ENCODE peak calls at places on chromosomes 11 and 22, in eight cellular contexts. One of them, this sample, is unnamed.

GRCh38 chr11:36253238-36253637 is 36.0 kb downstream of the COMMD9 start:
- DNase-seq in A673: peak; percentile 28
- DNase-seq in upper lobe of left lung: no peak
- DNase-seq in A549: no peak
- DNase-seq in K562: no peak
- DNase-seq in fibroblast of lung: no peak
- DNase-seq in neural progenitor cell: peak; percentile 61
- DNase-seq in ovary: no peak
- DNase-seq in this sample: no peak

GRCh38 chr11:112929432-112929831 is 31.8 kb upstream of the NCAM1 start:
- DNase-seq in neural progenitor cell: no peak
- DNase-seq in upper lobe of left lung: no peak
- DNase-seq in A549: no peak
- DNase-seq in fibroblast of lung: no peak
- DNase-seq in K562: no peak
- DNase-seq in ovary: no peak
- DNase-seq in A673: no peak
- DNase-seq in this sample: no peak

GRCh38 chr11:27719575-27719925 is 19.3 kb upstream of the BDNF start:
- DNase-seq in A673: no peak
- DNase-seq in upper lobe of left lung: no peak
- DNase-seq in A549: no peak
- DNase-seq in ovary: no peak
- DNase-seq in fibroblast of lung: no peak
- DNase-seq in K562: no peak
- DNase-seq in neural progenitor cell: no peak
- DNase-seq in this sample: no peak

GRCh38 chr11:80383655-80384054 is 942.8 kb upstream of the TENM4 start:
- DNase-seq in fibroblast of lung: no peak
- DNase-seq in A673: peak; percentile 6
- DNase-seq in K562: no peak
- DNase-seq in ovary: no peak
- DNase-seq in upper lobe of left lung: no peak
- DNase-seq in neural progenitor cell: peak; percentile 37
- DNase-seq in A549: no peak
- DNase-seq in this sample: no peak

GRCh38 chr22:31218565-31219262 is 6.6 kb downstream of the LIMK2 start:
- DNase-seq in K562: no peak
- DNase-seq in A549: no peak
- DNase-seq in ovary: no peak
- DNase-seq in upper lobe of left lung: no peak
- DNase-seq in A673: no peak
- DNase-seq in fibroblast of lung: no peak
- DNase-seq in neural progenitor cell: peak; percentile 62
- DNase-seq in this sample: peak; percentile 32

GRCh38 chr22:20205964-20206708 is 55.3 kb upstream of the CCDC188 start:
- DNase-seq in fibroblast of lung: peak; percentile 46
- DNase-seq in K562: peak; percentile 99
- DNase-seq in neural progenitor cell: no peak
- DNase-seq in ovary: peak; percentile 71
- DNase-seq in upper lobe of left lung: peak; percentile 83
- DNase-seq in A673: peak; percentile 74
- DNase-seq in A549: peak; percentile 75
- DNase-seq in this sample: peak; percentile 69

GRCh38 chr22:31230871-31231621 is 18.9 kb downstream of the LIMK2 start:
- DNase-seq in fibroblast of lung: peak; percentile 48
- DNase-seq in neural progenitor cell: peak; percentile 45
- DNase-seq in upper lobe of left lung: peak; percentile 76
- DNase-seq in A673: peak; percentile 36
- DNase-seq in ovary: peak; percentile 60
- DNase-seq in A549: peak; percentile 40
- DNase-seq in K562: peak; percentile 61
- DNase-seq in this sample: no peak

GRCh38 chr11:107844041-107844440 is 14.5 kb downstream of the SLC35F2 start:
- DNase-seq in fibroblast of lung: peak; percentile 82
- DNase-seq in A549: peak; percentile 33
- DNase-seq in K562: no peak
- DNase-seq in upper lobe of left lung: no peak
- DNase-seq in A673: no peak
- DNase-seq in neural progenitor cell: no peak
- DNase-seq in ovary: no peak
- DNase-seq in this sample: peak; percentile 89

GRCh38 chr11:30579776-30580175 is 6.4 kb downstream of the MPPED2 start:
- DNase-seq in fibroblast of lung: no peak
- DNase-seq in upper lobe of left lung: no peak
- DNase-seq in A549: no peak
- DNase-seq in ovary: no peak
- DNase-seq in A673: no peak
- DNase-seq in K562: no peak
- DNase-seq in neural progenitor cell: no peak
- DNase-seq in this sample: no peak

GRCh38 chr11:47188262-47188661 is 2.0 kb upstream of the PACSIN3 start:
- DNase-seq in A673: no peak
- DNase-seq in ovary: no peak
- DNase-seq in neural progenitor cell: no peak
- DNase-seq in A549: no peak
- DNase-seq in fibroblast of lung: no peak
- DNase-seq in upper lobe of left lung: no peak
- DNase-seq in K562: no peak
- DNase-seq in this sample: no peak

GRCh38 chr11:85582111-85582510 is 45.0 kb downstream of the DLG2 start:
- DNase-seq in A673: no peak
- DNase-seq in upper lobe of left lung: no peak
- DNase-seq in neural progenitor cell: no peak
- DNase-seq in K562: no peak
- DNase-seq in fibroblast of lung: no peak
- DNase-seq in A549: no peak
- DNase-seq in ovary: no peak
- DNase-seq in this sample: no peak

GRCh38 chr11:18271206-18271605 is 5.1 kb downstream of the SAA1 start:
- DNase-seq in upper lobe of left lung: no peak
- DNase-seq in ovary: no peak
- DNase-seq in K562: no peak
- DNase-seq in neural progenitor cell: no peak
- DNase-seq in A673: no peak
- DNase-seq in A549: no peak
- DNase-seq in fibroblast of lung: no peak
- DNase-seq in this sample: no peak

DNA sequence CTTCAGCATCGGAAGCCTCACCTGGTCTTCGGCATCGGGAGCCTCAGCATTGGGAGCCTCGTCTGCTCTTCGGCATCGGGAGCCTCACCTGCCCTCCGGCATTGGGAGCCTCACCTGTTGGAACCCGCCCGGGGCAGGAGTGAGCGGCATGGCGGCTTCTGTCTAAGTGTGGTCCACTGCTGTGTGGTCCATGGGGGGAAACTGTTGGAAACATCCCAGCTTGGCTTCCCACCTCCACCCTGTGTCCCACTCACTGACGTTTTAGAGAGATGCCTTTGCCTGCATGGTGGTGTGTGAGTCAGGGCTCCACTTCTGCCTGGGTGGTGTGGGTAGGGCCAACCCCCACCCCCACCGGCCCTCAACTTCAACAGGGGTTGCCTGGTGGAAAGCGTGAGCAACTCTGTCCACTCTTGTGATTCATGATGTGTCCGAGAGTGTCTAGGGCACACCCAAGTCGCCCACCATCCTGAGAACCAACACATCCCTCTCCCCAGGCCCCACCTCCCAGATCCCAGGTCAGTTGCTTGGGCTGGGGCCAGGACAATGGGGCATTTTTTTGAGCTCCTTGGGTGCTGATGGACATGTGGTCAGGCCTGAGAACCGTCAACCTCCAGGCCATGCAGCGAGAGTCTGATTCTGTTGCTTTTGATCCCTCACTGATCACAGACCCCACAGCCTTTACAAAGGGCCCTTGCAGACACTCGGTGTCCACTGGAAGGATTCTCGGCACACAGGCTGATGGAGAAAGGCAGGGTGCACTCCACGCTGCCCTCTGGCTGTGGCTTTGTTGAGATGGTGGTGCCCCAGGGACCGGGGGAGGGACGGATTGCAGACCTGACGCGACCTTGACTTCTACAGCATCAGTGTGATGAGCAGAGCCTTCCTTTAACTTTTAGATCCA is 406.7 kb downstream of the TBC1D22A start:
- DNase-seq in fibroblast of lung: peak; percentile 21
- DNase-seq in A549: peak; percentile 6
- DNase-seq in A673: peak; percentile 15
- DNase-seq in K562: peak; percentile 6
- DNase-seq in ovary: peak; percentile 16
- DNase-seq in neural progenitor cell: peak; percentile 35
- DNase-seq in upper lobe of left lung: peak; percentile 21
- DNase-seq in this sample: no peak
- TF ChIP-seq CTCF in fibroblast of lung: peak; percentile 33
- TF ChIP-seq CTCF in A549: no peak
- TF ChIP-seq CTCF in A673: peak; percentile 39
- TF ChIP-seq CTCF in K562: no peak
- TF ChIP-seq CTCF in ovary: no peak
- TF ChIP-seq CTCF in neural progenitor cell: peak; percentile 46
- TF ChIP-seq CTCF in upper lobe of left lung: no peak
- TF ChIP-seq CTCF in this sample: peak; percentile 43

GRCh38 chr11:12088531-12088930 is 21.9 kb upstream of the MICAL2 start:
- DNase-seq in ovary: no peak
- DNase-seq in upper lobe of left lung: no peak
- DNase-seq in K562: no peak
- DNase-seq in neural progenitor cell: no peak
- DNase-seq in A673: no peak
- DNase-seq in A549: no peak
- DNase-seq in fibroblast of lung: no peak
- DNase-seq in this sample: no peak

GRCh38 chr11:12087075-12087775 is 23.2 kb upstream of the MICAL2 start:
- DNase-seq in upper lobe of left lung: peak; percentile 78
- DNase-seq in neural progenitor cell: no peak
- DNase-seq in A549: peak; percentile 81
- DNase-seq in ovary: no peak
- DNase-seq in A673: no peak
- DNase-seq in K562: no peak
- DNase-seq in fibroblast of lung: peak; percentile 81
- DNase-seq in this sample: peak; percentile 84

GRCh38 chr11:12089041-12089440 is 21.3 kb upstream of the MICAL2 start:
- DNase-seq in upper lobe of left lung: no peak
- DNase-seq in fibroblast of lung: no peak
- DNase-seq in K562: no peak
- DNase-seq in neural progenitor cell: no peak
- DNase-seq in ovary: no peak
- DNase-seq in A549: no peak
- DNase-seq in A673: no peak
- DNase-seq in this sample: no peak

GRCh38 chr11:12089473-12089872 is 20.9 kb upstream of the MICAL2 start:
- DNase-seq in upper lobe of left lung: no peak
- DNase-seq in fibroblast of lung: no peak
- DNase-seq in A549: no peak
- DNase-seq in K562: no peak
- DNase-seq in neural progenitor cell: no peak
- DNase-seq in A673: no peak
- DNase-seq in ovary: no peak
- DNase-seq in this sample: peak; percentile 74

DNA sequence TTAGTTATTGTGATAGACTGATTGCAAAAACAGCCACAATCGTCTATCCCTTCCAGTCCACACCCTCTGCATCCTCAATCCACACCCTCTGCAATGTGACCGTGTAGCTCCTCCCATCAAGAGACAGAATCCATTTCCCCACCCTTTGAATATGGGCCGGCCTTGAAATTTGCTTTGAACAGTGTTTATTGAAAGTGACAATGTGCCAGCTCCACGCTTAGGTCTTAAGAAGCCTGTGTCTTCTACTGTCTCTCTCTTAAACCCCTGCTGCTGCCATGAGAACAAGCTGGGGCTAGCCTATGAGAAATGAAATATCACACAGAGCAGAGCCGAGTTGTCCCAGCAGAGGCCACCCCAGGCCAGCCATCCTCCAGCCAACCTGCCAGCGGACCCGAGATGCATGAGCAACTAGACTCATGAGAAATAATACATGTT is 22.3 kb upstream of the MICAL2 start:
- DNase-seq in neural progenitor cell: no peak
- DNase-seq in K562: peak; percentile 78
- DNase-seq in upper lobe of left lung: peak; percentile 44
- DNase-seq in A549: peak; percentile 82
- DNase-seq in A673: peak; percentile 31
- DNase-seq in fibroblast of lung: peak; percentile 83
- DNase-seq in ovary: no peak
- DNase-seq in this sample: peak; percentile 93
- H3K4me1 ChIP-seq in neural progenitor cell: peaks cover 18% of the 10 kb centered on the region
- H3K4me1 ChIP-seq in K562: peaks cover 21% of the 10 kb centered on the region
- H3K4me1 ChIP-seq in upper lobe of left lung: peaks cover 65% of the 10 kb centered on the region
- H3K4me1 ChIP-seq in A549: peaks cover 71% of the 10 kb centered on the region
- H3K4me1 ChIP-seq in A673: peaks cover 13% of the 10 kb centered on the region
- H3K4me1 ChIP-seq in fibroblast of lung: peaks cover 46% of the 10 kb centered on the region
- H3K4me1 ChIP-seq in ovary: peaks cover 5% of the 10 kb centered on the region
- H3K4me1 ChIP-seq in this sample: peaks cover 52% of the 10 kb centered on the region

DNA sequence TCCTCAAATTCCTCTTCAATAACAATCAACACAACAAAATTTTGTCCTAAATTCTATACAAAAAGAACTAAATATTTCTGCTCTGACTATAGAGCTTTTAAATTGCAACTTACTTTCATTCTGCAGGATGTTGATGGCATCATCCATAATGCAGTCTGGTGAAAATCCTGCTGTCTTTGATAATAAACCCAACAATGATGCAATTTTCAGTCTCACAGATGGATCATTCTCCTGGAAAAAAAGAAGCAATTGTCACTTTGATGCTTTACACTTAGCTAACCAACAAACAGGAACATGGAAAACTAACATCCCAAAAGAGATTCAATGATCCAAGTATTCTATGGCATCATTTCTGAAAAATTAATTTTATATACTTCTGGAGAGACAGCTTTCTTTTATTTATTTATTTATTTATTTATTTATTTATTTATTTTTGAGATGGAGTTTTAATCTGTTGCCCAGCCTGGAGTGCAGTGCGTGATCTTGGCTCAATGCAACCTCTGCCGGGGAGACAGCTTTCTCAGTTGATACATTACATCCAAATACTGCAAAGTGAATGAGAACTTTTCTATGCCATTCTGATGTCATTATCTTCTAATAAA is 13.0 kb downstream of the INTS4 start:
- DNase-seq in A549: no peak
- DNase-seq in upper lobe of left lung: no peak
- DNase-seq in fibroblast of lung: no peak
- DNase-seq in neural progenitor cell: no peak
- DNase-seq in K562: no peak
- DNase-seq in ovary: no peak
- DNase-seq in A673: no peak
- DNase-seq in this sample: no peak
- H3K27ac ChIP-seq in A549: no peak overlapping the region
- H3K27ac ChIP-seq in upper lobe of left lung: no peak overlapping the region
- H3K27ac ChIP-seq in fibroblast of lung: no peak overlapping the region
- H3K27ac ChIP-seq in neural progenitor cell: no peak overlapping the region
- H3K27ac ChIP-seq in K562: no peak overlapping the region
- H3K27ac ChIP-seq in ovary: no peak overlapping the region
- H3K27ac ChIP-seq in A673: no peak overlapping the region
- H3K27ac ChIP-seq in this sample: no peak overlapping the region

DNA sequence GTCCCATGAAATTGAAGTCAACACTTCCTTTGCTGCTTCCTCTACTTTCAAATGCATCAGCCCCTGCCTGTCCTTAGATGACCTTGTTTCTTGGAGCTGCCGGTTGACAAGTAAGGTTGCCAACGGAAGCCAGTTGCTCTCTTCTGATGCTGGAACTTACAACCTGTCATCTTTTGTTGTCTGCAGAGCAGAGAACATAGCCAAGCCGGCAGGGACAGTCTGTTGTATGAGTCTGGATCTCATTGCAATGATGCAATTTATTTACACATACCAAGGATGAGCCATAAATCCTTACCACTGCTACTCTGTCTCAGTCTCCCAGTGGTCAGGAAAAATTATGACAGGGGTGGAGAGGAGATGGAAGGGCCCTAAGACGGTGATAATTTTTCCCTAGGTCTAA is 151.4 kb downstream of the BLID start:
- DNase-seq in upper lobe of left lung: no peak
- DNase-seq in fibroblast of lung: peak; percentile 48
- DNase-seq in A549: peak; percentile 17
- DNase-seq in ovary: no peak
- DNase-seq in K562: no peak
- DNase-seq in A673: peak; percentile 26
- DNase-seq in neural progenitor cell: no peak
- DNase-seq in this sample: peak; percentile 52
- TF ChIP-seq CTCF in upper lobe of left lung: no peak
- TF ChIP-seq CTCF in fibroblast of lung: no peak
- TF ChIP-seq CTCF in A549: no peak
- TF ChIP-seq CTCF in ovary: no peak
- TF ChIP-seq CTCF in K562: no peak
- TF ChIP-seq CTCF in A673: no peak
- TF ChIP-seq CTCF in neural progenitor cell: no peak
- TF ChIP-seq CTCF in this sample: no peak

This sample was measured in foreskin keratinocyte.